ENCODE peak calls at places on chromosomes 7 and 10, in six cellular contexts. I is endothelial cell of umbilical vein, Q is heart left ventricle, D is kidney epithelial cell, V is left lung, A is pancreas. U is an unnamed sample.

GRCh38 chr10:97081621-97082235 is 104.0 kb downstream of the SLIT1 start:
- DNase-seq in I (peak), Q (peak), D (no peak), V (no peak), A (peak), U (peak)

GRCh38 chr7:134891262-134892001 is 94.9 kb upstream of the AGBL3 start:
- DNase-seq in I (no peak), Q (peak), D (peak), V (peak), A (peak), U (peak)

GRCh38 chr7:73520673-73521635 is 1.1 kb downstream of the BAZ1B start:
- DNase-seq in I (peak), Q (peak), D (no peak), V (no peak), A (no peak), U (peak)

GRCh38 chr7:75591467-75591866 is 99.3 kb downstream of the SPDYE5 start:
- DNase-seq in I (no peak), Q (no peak), D (no peak), V (no peak), A (peak), U (no peak)

GRCh38 chr7:15457959-15458955 is 103.6 kb downstream of the AGMO start:
- DNase-seq in I (no peak), Q (no peak), D (no peak), V (no peak), A (no peak), U (no peak)

GRCh38 chr7:55325371-55325792 is 39.8 kb upstream of the LANCL2 start:
- DNase-seq in I (no peak), Q (peak), D (no peak), V (no peak), A (no peak), U (no peak)

GRCh38 chr7:81162771-81163525 is 244.1 kb upstream of the SEMA3C start:
- DNase-seq in I (no peak), Q (no peak), D (peak), V (no peak), A (no peak), U (no peak)

GRCh38 chr10:27252267-27253000 is 11.8 kb upstream of the ACBD5 start:
- DNase-seq in I (peak), Q (peak), D (no peak), V (peak), A (peak), U (peak)

GRCh38 chr7:140010194-140010895 is 52.4 kb downstream of the PARP12 start:
- DNase-seq in I (no peak), Q (no peak), D (no peak), V (no peak), A (no peak), U (no peak)

GRCh38 chr7:79317728-79318127 is 135.7 kb downstream of the MAGI2 start:
- DNase-seq in I (peak), Q (no peak), D (peak), V (no peak), A (no peak), U (peak)

GRCh38 chr7:112866424-112866823 is 76.2 kb upstream of the TMEM168 start:
- DNase-seq in I (no peak), Q (no peak), D (no peak), V (no peak), A (no peak), U (no peak)

GRCh38 chr7:2012044-2012900 is 220.5 kb downstream of the MAD1L1 start:
- DNase-seq in I (no peak), Q (no peak), D (no peak), V (peak), A (peak), U (no peak)

GRCh38 chr7:131067220-131067619 is 260.5 kb upstream of the MKLN1 start:
- DNase-seq in I (no peak), Q (no peak), D (no peak), V (no peak), A (no peak), U (no peak)

GRCh38 chr10:52965938-52966401 is 193.4 kb upstream of the MBL2 start:
- DNase-seq in I (no peak), Q (no peak), D (no peak), V (no peak), A (no peak), U (peak)

GRCh38 chr7:127715901-127716300 is 63.9 kb downstream of the SND1 start:
- DNase-seq in I (no peak), Q (no peak), D (no peak), V (no peak), A (no peak), U (no peak)

GRCh38 chr10:48541144-48541795 is 63.6 kb downstream of the ARHGAP22 start:
- DNase-seq in I (no peak), Q (no peak), D (no peak), V (no peak), A (no peak), U (no peak)

GRCh38 chr10:48536226-48536500 is 68.7 kb downstream of the ARHGAP22 start:
- DNase-seq in I (no peak), Q (no peak), D (no peak), V (no peak), A (no peak), U (no peak)

GRCh38 chr10:103491729-103492364 is 1.7 kb upstream of the NEURL1 start:
- DNase-seq in I (peak), Q (peak), D (peak), V (peak), A (no peak), U (no peak)

GRCh38 chr10:31927597-31928530 is 767 bp downstream of the ARHGAP12 start:
- DNase-seq in I (peak), Q (peak), D (no peak), V (peak), A (peak), U (peak)

GRCh38 chr10:22665329-22665728 is 49.0 kb downstream of the PIP4K2A start:
- DNase-seq in I (no peak), Q (no peak), D (no peak), V (no peak), A (no peak), U (no peak)

GRCh38 chr7:83876593-83876992 is 227.7 kb upstream of the SEMA3E start:
- DNase-seq in I (no peak), Q (no peak), D (peak), V (no peak), A (no peak), U (no peak)

GRCh38 chr7:69598487-69599148 is 343 bp downstream of the AUTS2 start:
- DNase-seq in I (no peak), Q (peak), D (no peak), V (peak), A (peak), U (peak)

GRCh38 chr10:87847550-87847949 is 15.8 kb downstream of the KLLN start:
- DNase-seq in I (no peak), Q (no peak), D (no peak), V (no peak), A (no peak), U (no peak)

GRCh38 chr7:97020601-97021442 is 3.8 kb downstream of the DLX5 start:
- DNase-seq in I (no peak), Q (no peak), D (no peak), V (peak), A (peak), U (peak)

GRCh38 chr10:107529350-107529749 is 364.8 kb upstream of the SORCS1 start:
- DNase-seq in I (no peak), Q (no peak), D (no peak), V (no peak), A (no peak), U (peak)

GRCh38 chr10:21758239-21758638 is 224.2 kb downstream of the MLLT10 start:
- DNase-seq in I (no peak), Q (no peak), D (no peak), V (no peak), A (no peak), U (no peak)

GRCh38 chr10:71287456-71287855 is 31.6 kb upstream of the SLC29A3 start:
- DNase-seq in I (no peak), Q (no peak), D (no peak), V (peak), A (no peak), U (no peak)

DNA sequence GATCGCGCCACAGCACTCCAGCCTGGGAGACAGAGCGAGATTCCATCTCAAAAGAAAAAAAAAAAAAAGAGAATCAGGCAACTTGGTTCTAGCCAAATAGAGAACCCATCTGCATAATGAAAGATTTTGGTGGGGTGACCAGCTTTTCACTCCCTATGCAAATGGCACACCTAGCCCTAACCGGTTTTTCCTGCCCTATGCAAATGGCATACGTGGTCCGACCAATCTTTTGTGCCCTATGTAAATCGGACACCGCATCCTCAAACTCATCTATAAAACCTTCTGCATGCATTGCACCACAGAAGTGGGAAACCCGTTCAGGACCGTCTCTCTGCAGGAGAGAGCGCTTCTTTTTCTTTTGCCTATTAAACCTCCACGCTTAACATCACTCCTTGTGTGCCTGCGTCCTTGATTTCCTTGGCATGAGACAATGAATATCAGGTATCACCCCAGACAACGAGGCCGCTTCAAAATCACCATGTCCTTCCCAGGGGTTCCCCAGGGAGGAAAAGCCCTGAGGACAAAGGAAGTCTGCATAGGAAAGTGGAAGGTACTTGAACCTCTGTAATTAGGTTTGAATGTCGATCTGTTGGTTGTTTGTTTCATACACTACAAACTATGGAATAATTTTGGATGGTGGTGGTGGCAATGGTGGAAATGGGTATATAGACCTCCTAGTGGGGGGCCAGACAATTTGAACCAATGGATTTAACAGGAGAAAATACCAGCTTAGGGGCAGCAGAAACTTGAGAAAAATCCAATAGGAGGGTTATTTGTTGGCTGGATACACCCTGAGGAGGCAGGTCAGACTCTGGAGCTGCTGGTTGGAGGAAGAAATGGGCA is 396.2 kb downstream of the TYW1 start:
- DNase-seq in I (no peak), Q (no peak), D (no peak), V (no peak), A (no peak), U (peak)
- H3K4me3 ChIP-seq in I (no peak), Q (no peak), D (no peak), V (no peak), A (no peak), U (peak)

GRCh38 chr7:17696422-17696821 is 243.9 kb downstream of the SNX13 start:
- DNase-seq in I (no peak), Q (no peak), D (no peak), V (no peak), A (no peak), U (no peak)
- H3K4me3 ChIP-seq in I (no peak), Q (no peak), D (no peak), V (no peak), A (no peak), U (no peak)

GRCh38 chr7:47535704-47536628 is 45.9 kb downstream of the TNS3 start:
- DNase-seq in I (no peak), Q (no peak), D (no peak), V (peak), A (no peak), U (peak)
- H3K4me3 ChIP-seq in I (no peak), Q (no peak), D (peak), V (peak), A (no peak), U (peak)

GRCh38 chr7:99211241-99211602 is 3.3 kb upstream of the KPNA7 start:
- DNase-seq in I (no peak), Q (no peak), D (no peak), V (no peak), A (no peak), U (no peak)
- H3K4me3 ChIP-seq in I (no peak), Q (no peak), D (no peak), V (no peak), A (no peak), U (no peak)

GRCh38 chr10:111249925-111250324 is 173.1 kb downstream of the ADRA2A start:
- DNase-seq in I (no peak), Q (no peak), D (no peak), V (no peak), A (no peak), U (no peak)
- H3K4me3 ChIP-seq in I (no peak), Q (no peak), D (no peak), V (no peak), A (no peak), U (no peak)

U was measured in GM23338.